ENCODE peak calls at places on chromosomes 4 and X, in seven cellular contexts. H is A549, V is HCT116, C is tibial nerve, G is thyroid gland, T is IMR-90, F is heart left ventricle. S is an unnamed sample.

GRCh38 chr4:99395595-99396364 is 39.4 kb downstream of the ADH7 start:
- DNase-seq in H (no peak), V (no peak), C (no peak), G (no peak), T (peak; percentile 67), F (no peak), S (no peak)

GRCh38 chrX:12771445-12772069 is 19.7 kb upstream of the PRPS2 start:
- DNase-seq in H (peak; percentile 27), V (peak; percentile 44), C (peak; percentile 5), G (peak; percentile 19), T (peak; percentile 31), F (peak; percentile 71), S (no peak)

GRCh38 chrX:115362334-115363095 is 73.0 kb downstream of the LUZP4 start:
- DNase-seq in H (no peak), V (no peak), C (no peak), G (no peak), T (peak; percentile 33), F (no peak), S (no peak)

GRCh38 chrX:54825716-54826428 is 18.3 kb downstream of the MAGED2 start:
- DNase-seq in H (no peak), V (no peak), C (no peak), G (no peak), T (peak; percentile 7), F (no peak), S (no peak)

GRCh38 chr4:10033191-10033881 is 12.0 kb upstream of the SLC2A9 start:
- DNase-seq in H (no peak), V (no peak), C (no peak), G (no peak), T (peak; percentile 71), F (no peak), S (no peak)

GRCh38 chr4:114282937-114283336 is 303.5 kb upstream of the ARSJ start:
- DNase-seq in H (no peak), V (no peak), C (no peak), G (no peak), T (no peak), F (no peak), S (no peak)

GRCh38 chrX:106874075-106874474 is 29.1 kb downstream of the RIPPLY1 start:
- DNase-seq in H (peak; percentile 10), V (no peak), C (no peak), G (no peak), T (peak; percentile 42), F (no peak), S (no peak)

GRCh38 chrX:72460715-72461114 is 111.9 kb downstream of the HDAC8 start:
- DNase-seq in H (no peak), V (no peak), C (no peak), G (no peak), T (no peak), F (no peak), S (no peak)

GRCh38 chr4:121034010-121034409 is 38.3 kb downstream of the NDNF start:
- DNase-seq in H (no peak), V (no peak), C (peak; percentile 76), G (peak; percentile 30), T (no peak), F (no peak), S (no peak)

GRCh38 chr4:48939785-48940184 is 33.2 kb upstream of the OCIAD2 start:
- DNase-seq in H (peak; percentile 8), V (no peak), C (no peak), G (peak; percentile 51), T (peak; percentile 82), F (no peak), S (no peak)

GRCh38 chrX:124895947-124896346 is 423.7 kb upstream of the TEX13C start:
- DNase-seq in H (no peak), V (no peak), C (no peak), G (no peak), T (no peak), F (no peak), S (no peak)

GRCh38 chrX:29762006-29762405 is 453.4 kb upstream of the MAGEB2 start:
- DNase-seq in H (no peak), V (no peak), C (no peak), G (no peak), T (no peak), F (no peak), S (no peak)

GRCh38 chr4:101419324-101420135 is 72.2 kb upstream of the PPP3CA start:
- DNase-seq in H (no peak), V (no peak), C (no peak), G (no peak), T (peak; percentile 41), F (no peak), S (no peak)

GRCh38 chrX:110322603-110323002 is 4.7 kb upstream of the AMMECR1 start:
- DNase-seq in H (no peak), V (no peak), C (no peak), G (no peak), T (peak; percentile 28), F (no peak), S (no peak)

GRCh38 chr4:86033171-86033570 is 326.7 kb downstream of the MAPK10 start:
- DNase-seq in H (no peak), V (no peak), C (peak; percentile 32), G (peak; percentile 58), T (peak; percentile 41), F (peak; percentile 61), S (peak; percentile 40)

GRCh38 chrX:155086202-155086840 is 15.0 kb downstream of the BRCC3 start:
- DNase-seq in H (peak; percentile 22), V (peak; percentile 31), C (peak; percentile 8), G (peak; percentile 30), T (peak; percentile 12), F (no peak), S (peak; percentile 38)

GRCh38 chrX:42102586-42103282 is 179.4 kb upstream of the CASK start:
- DNase-seq in H (no peak), V (no peak), C (no peak), G (no peak), T (no peak), F (no peak), S (no peak)

GRCh38 chrX:14676431-14676830 is 147.1 kb downstream of the GLRA2 start:
- DNase-seq in H (no peak), V (no peak), C (no peak), G (no peak), T (peak; percentile 10), F (no peak), S (no peak)

GRCh38 chrX:10254746-10255145 is 98.0 kb downstream of the CLCN4 start:
- DNase-seq in H (peak; percentile 20), V (no peak), C (no peak), G (no peak), T (no peak), F (no peak), S (no peak)

GRCh38 chr4:8821151-8821950 is 50.3 kb downstream of the HMX1 start:
- DNase-seq in H (no peak), V (no peak), C (no peak), G (no peak), T (no peak), F (peak; percentile 22), S (no peak)

GRCh38 chr4:8818063-8818881 is 53.4 kb downstream of the HMX1 start:
- DNase-seq in H (no peak), V (no peak), C (no peak), G (no peak), T (no peak), F (peak; percentile 20), S (no peak)

GRCh38 chr4:8820178-8821102 is 51.2 kb downstream of the HMX1 start:
- DNase-seq in H (no peak), V (no peak), C (no peak), G (no peak), T (no peak), F (no peak), S (no peak)

GRCh38 chr4:8819019-8819418 is 52.6 kb downstream of the HMX1 start:
- DNase-seq in H (no peak), V (no peak), C (no peak), G (no peak), T (no peak), F (no peak), S (no peak)

GRCh38 chr4:8819421-8820177 is 52.0 kb downstream of the HMX1 start:
- DNase-seq in H (no peak), V (no peak), C (no peak), G (no peak), T (no peak), F (no peak), S (no peak)
- TF ChIP-seq CTCF in H (no peak), V (peak; percentile 23), C (no peak), G (no peak), T (no peak), F (no peak), S (no peak)

GRCh38 chrX:80335062-80335830 is 85.0 kb upstream of the TENT5D start:
- DNase-seq in H (peak; percentile 36), V (no peak), C (peak; percentile 8), G (peak; percentile 84), T (no peak), F (peak; percentile 54), S (peak; percentile 15)
- TF ChIP-seq POLR2A in H (peak; percentile 41), V (no peak), C (no peak), G (peak; percentile 50), T (no peak), F (no peak), S (no peak)

DNA sequence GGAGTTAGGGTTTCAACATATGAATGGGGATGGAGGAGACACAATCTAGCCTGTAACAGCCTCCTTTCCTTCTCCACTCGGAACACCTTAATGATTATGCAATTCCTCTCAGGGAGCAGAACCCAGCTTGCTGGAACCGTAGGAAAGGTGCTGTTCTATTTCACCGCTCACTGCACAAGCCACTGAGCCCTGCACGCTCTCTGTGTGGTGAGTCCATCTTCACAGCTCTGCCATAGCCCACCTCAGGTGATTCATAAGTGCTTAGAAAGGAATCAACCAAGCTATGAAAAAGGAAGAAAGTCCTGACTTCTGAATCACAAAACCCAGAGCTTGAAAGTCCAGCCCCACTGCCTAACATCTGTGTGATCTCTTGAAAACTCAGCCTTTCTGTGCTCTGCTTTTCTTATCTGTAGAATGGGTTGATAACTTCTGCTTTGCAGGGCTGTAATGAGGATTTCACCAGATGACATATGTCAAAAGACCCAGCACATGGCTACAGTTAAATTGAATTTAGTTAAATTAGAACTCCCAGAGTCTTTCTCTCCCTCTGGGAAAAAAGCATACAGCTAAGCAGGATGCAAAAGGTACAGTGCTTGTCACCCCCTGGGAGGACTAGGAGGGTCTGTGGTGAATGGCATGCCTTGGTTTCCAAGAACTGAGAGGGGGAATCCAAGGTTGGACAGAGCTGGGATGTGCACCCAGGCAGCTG is 91.6 kb downstream of the WFS1 start:
- DNase-seq in H (no peak), V (no peak), C (no peak), G (no peak), T (no peak), F (peak; percentile 12), S (no peak)
- H3K27ac ChIP-seq in H (no peak overlapping the region), V (no peak overlapping the region), C (no peak overlapping the region), G (no peak overlapping the region), T (no peak overlapping the region), F (no peak overlapping the region), S (no peak overlapping the region)

DNA sequence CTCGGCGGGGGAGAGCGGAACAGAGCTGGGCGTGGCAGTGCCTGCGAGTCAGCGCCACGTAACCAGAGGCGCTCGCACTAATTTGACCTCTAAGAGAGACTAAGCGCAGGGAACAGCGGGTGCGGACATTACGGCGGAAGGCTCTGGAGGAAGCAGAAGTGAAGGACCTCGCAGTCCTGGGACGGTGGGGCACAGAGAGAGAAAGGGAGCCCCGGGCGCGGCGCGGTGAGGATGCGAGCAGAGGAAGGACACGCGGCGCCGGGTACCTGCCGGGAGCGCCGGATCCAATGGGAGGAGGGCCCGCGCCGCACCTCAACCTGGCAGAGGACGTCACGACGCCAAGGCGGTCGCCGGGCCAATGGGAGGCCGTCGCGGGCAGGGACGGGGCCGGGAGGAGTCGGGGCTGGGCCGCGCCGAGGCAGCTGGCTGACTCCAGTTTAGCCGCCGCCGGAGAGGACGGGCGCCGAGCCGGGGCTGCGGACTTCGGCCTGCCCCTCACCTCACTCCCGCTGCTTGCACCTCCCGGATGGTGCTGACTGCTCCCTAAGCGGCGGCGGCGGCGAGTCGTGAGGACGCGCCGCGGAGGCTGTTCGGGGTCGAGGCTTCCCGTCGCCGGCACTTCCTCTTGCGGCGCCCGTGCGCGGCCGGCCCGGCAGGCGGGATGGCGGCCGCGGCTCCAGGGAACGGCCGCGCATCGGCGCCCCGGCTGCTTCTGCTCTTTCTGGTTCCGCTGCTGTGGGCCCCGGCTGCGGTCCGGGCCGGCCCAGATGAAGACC is at the start of gene TMEM165:
- DNase-seq in H (peak; percentile 67), V (peak; percentile 77), C (peak; percentile 80), G (peak; percentile 96), T (peak; percentile 79), F (peak; percentile 96), S (peak; percentile 88)
- TF ChIP-seq CTCF in H (no peak), V (no peak), C (no peak), G (no peak), T (no peak), F (peak; percentile 7), S (no peak)